ENCODE peak calls at places on chromosomes 16 and 17, in four cellular contexts. One of them, this sample, is unnamed.
A peak's percentile ranks its signal among the peaks of the same experiment; 100 is the strongest.

GRCh38 chr17:71110326-71110725 is 941.0 kb downstream of the KCNJ2 start:
- DNase-seq in fibroblast of mammary gland: peak; percentile 65
- DNase-seq in GM19239: no peak
- DNase-seq in activated naive CD8-positive, alpha-beta T cell treated with anti-CD3 and anti-CD28 coated beads, Interleukin-2, amount 50 U/mL, for 24 hours: no peak
- DNase-seq in this sample: no peak

GRCh38 chr17:55601874-55602364 is 90.7 kb upstream of the SMIM36 start:
- DNase-seq in fibroblast of mammary gland: peak; percentile 70
- DNase-seq in GM19239: no peak
- DNase-seq in activated naive CD8-positive, alpha-beta T cell treated with anti-CD3 and anti-CD28 coated beads, Interleukin-2, amount 50 U/mL, for 24 hours: no peak
- DNase-seq in this sample: peak; percentile 36

GRCh38 chr17:54844262-54844661 is 56.4 kb upstream of the TOM1L1 start:
- DNase-seq in fibroblast of mammary gland: no peak
- DNase-seq in GM19239: no peak
- DNase-seq in activated naive CD8-positive, alpha-beta T cell treated with anti-CD3 and anti-CD28 coated beads, Interleukin-2, amount 50 U/mL, for 24 hours: no peak
- DNase-seq in this sample: no peak

GRCh38 chr17:14759325-14759724 is 458.4 kb downstream of the HS3ST3B1 start:
- DNase-seq in fibroblast of mammary gland: no peak
- DNase-seq in GM19239: no peak
- DNase-seq in activated naive CD8-positive, alpha-beta T cell treated with anti-CD3 and anti-CD28 coated beads, Interleukin-2, amount 50 U/mL, for 24 hours: no peak
- DNase-seq in this sample: no peak

GRCh38 chr17:21678451-21679081 is 13.8 kb upstream of the KCNJ18 start:
- DNase-seq in fibroblast of mammary gland: no peak
- DNase-seq in GM19239: no peak
- DNase-seq in activated naive CD8-positive, alpha-beta T cell treated with anti-CD3 and anti-CD28 coated beads, Interleukin-2, amount 50 U/mL, for 24 hours: no peak
- DNase-seq in this sample: no peak

GRCh38 chr17:40605301-40605700 is 40.0 kb upstream of the CCR7 start:
- DNase-seq in fibroblast of mammary gland: no peak
- DNase-seq in GM19239: no peak
- DNase-seq in activated naive CD8-positive, alpha-beta T cell treated with anti-CD3 and anti-CD28 coated beads, Interleukin-2, amount 50 U/mL, for 24 hours: peak; percentile 57
- DNase-seq in this sample: no peak

GRCh38 chr17:19344311-19345066 is 18.0 kb downstream of the B9D1 start:
- DNase-seq in fibroblast of mammary gland: no peak
- DNase-seq in GM19239: no peak
- DNase-seq in activated naive CD8-positive, alpha-beta T cell treated with anti-CD3 and anti-CD28 coated beads, Interleukin-2, amount 50 U/mL, for 24 hours: no peak
- DNase-seq in this sample: no peak

GRCh38 chr16:31568577-31569359 is 41.1 kb downstream of the AHSP start:
- DNase-seq in fibroblast of mammary gland: peak; percentile 12
- DNase-seq in GM19239: no peak
- DNase-seq in activated naive CD8-positive, alpha-beta T cell treated with anti-CD3 and anti-CD28 coated beads, Interleukin-2, amount 50 U/mL, for 24 hours: peak; percentile 13
- DNase-seq in this sample: no peak

GRCh38 chr17:79645777-79646088 is 34.9 kb upstream of the RBFOX3 start:
- DNase-seq in fibroblast of mammary gland: no peak
- DNase-seq in GM19239: no peak
- DNase-seq in activated naive CD8-positive, alpha-beta T cell treated with anti-CD3 and anti-CD28 coated beads, Interleukin-2, amount 50 U/mL, for 24 hours: no peak
- DNase-seq in this sample: no peak

GRCh38 chr17:48025904-48026502 is 11.6 kb downstream of the COPZ2 start:
- DNase-seq in fibroblast of mammary gland: no peak
- DNase-seq in GM19239: no peak
- DNase-seq in activated naive CD8-positive, alpha-beta T cell treated with anti-CD3 and anti-CD28 coated beads, Interleukin-2, amount 50 U/mL, for 24 hours: no peak
- DNase-seq in this sample: no peak

GRCh38 chr17:81119223-81120148 is 45.8 kb upstream of the PVALEF start:
- DNase-seq in fibroblast of mammary gland: peak; percentile 96
- DNase-seq in GM19239: peak; percentile 83
- DNase-seq in activated naive CD8-positive, alpha-beta T cell treated with anti-CD3 and anti-CD28 coated beads, Interleukin-2, amount 50 U/mL, for 24 hours: peak; percentile 88
- DNase-seq in this sample: peak; percentile 91

GRCh38 chr17:39820541-39820940 is 43.6 kb downstream of the IKZF3 start:
- DNase-seq in fibroblast of mammary gland: no peak
- DNase-seq in GM19239: no peak
- DNase-seq in activated naive CD8-positive, alpha-beta T cell treated with anti-CD3 and anti-CD28 coated beads, Interleukin-2, amount 50 U/mL, for 24 hours: no peak
- DNase-seq in this sample: no peak

GRCh38 chr16:82360024-82360783 is 190.2 kb upstream of the MPHOSPH6 start:
- DNase-seq in fibroblast of mammary gland: no peak
- DNase-seq in GM19239: no peak
- DNase-seq in activated naive CD8-positive, alpha-beta T cell treated with anti-CD3 and anti-CD28 coated beads, Interleukin-2, amount 50 U/mL, for 24 hours: no peak
- DNase-seq in this sample: no peak

GRCh38 chr17:67994827-67995567 is 1.3 kb downstream of the C17orf58 start:
- DNase-seq in fibroblast of mammary gland: peak; percentile 96
- DNase-seq in GM19239: no peak
- DNase-seq in activated naive CD8-positive, alpha-beta T cell treated with anti-CD3 and anti-CD28 coated beads, Interleukin-2, amount 50 U/mL, for 24 hours: no peak
- DNase-seq in this sample: peak; percentile 35

GRCh38 chr16:88649924-88650748 is 717 bp downstream of the CYBA start:
- DNase-seq in fibroblast of mammary gland: no peak
- DNase-seq in GM19239: no peak
- DNase-seq in activated naive CD8-positive, alpha-beta T cell treated with anti-CD3 and anti-CD28 coated beads, Interleukin-2, amount 50 U/mL, for 24 hours: peak; percentile 45
- DNase-seq in this sample: peak; percentile 74

GRCh38 chr16:29821663-29822115 is 1.4 kb downstream of the MVP start:
- DNase-seq in fibroblast of mammary gland: peak; percentile 87
- DNase-seq in GM19239: no peak
- DNase-seq in activated naive CD8-positive, alpha-beta T cell treated with anti-CD3 and anti-CD28 coated beads, Interleukin-2, amount 50 U/mL, for 24 hours: no peak
- DNase-seq in this sample: no peak

GRCh38 chr17:27276653-27277156 is 17.2 kb upstream of the WSB1 start:
- DNase-seq in fibroblast of mammary gland: no peak
- DNase-seq in GM19239: no peak
- DNase-seq in activated naive CD8-positive, alpha-beta T cell treated with anti-CD3 and anti-CD28 coated beads, Interleukin-2, amount 50 U/mL, for 24 hours: no peak
- DNase-seq in this sample: no peak

GRCh38 chr17:41421116-41421515 is 3.3 kb downstream of the KRT37 start:
- DNase-seq in fibroblast of mammary gland: peak; percentile 37
- DNase-seq in GM19239: no peak
- DNase-seq in activated naive CD8-positive, alpha-beta T cell treated with anti-CD3 and anti-CD28 coated beads, Interleukin-2, amount 50 U/mL, for 24 hours: no peak
- DNase-seq in this sample: no peak

GRCh38 chr16:10521681-10522274 is 58.6 kb downstream of the EMP2 start:
- DNase-seq in fibroblast of mammary gland: peak; percentile 74
- DNase-seq in GM19239: peak; percentile 39
- DNase-seq in activated naive CD8-positive, alpha-beta T cell treated with anti-CD3 and anti-CD28 coated beads, Interleukin-2, amount 50 U/mL, for 24 hours: peak; percentile 28
- DNase-seq in this sample: peak; percentile 63

GRCh38 chr16:47638175-47638574 is 177.0 kb downstream of the PHKB start:
- DNase-seq in fibroblast of mammary gland: no peak
- DNase-seq in GM19239: no peak
- DNase-seq in activated naive CD8-positive, alpha-beta T cell treated with anti-CD3 and anti-CD28 coated beads, Interleukin-2, amount 50 U/mL, for 24 hours: no peak
- DNase-seq in this sample: no peak

GRCh38 chr17:2400474-2400866 is 390 bp downstream of the MNT start:
- DNase-seq in fibroblast of mammary gland: no peak
- DNase-seq in GM19239: no peak
- DNase-seq in activated naive CD8-positive, alpha-beta T cell treated with anti-CD3 and anti-CD28 coated beads, Interleukin-2, amount 50 U/mL, for 24 hours: peak; percentile 67
- DNase-seq in this sample: peak; percentile 63

GRCh38 chr17:77690271-77691161 is 268.0 kb upstream of the TNRC6C start:
- DNase-seq in fibroblast of mammary gland: no peak
- DNase-seq in GM19239: no peak
- DNase-seq in activated naive CD8-positive, alpha-beta T cell treated with anti-CD3 and anti-CD28 coated beads, Interleukin-2, amount 50 U/mL, for 24 hours: peak; percentile 18
- DNase-seq in this sample: no peak

GRCh38 chr17:62189377-62189776 is 124.3 kb upstream of the MED13 start:
- DNase-seq in fibroblast of mammary gland: no peak
- DNase-seq in GM19239: no peak
- DNase-seq in activated naive CD8-positive, alpha-beta T cell treated with anti-CD3 and anti-CD28 coated beads, Interleukin-2, amount 50 U/mL, for 24 hours: no peak
- DNase-seq in this sample: no peak

GRCh38 chr17:32102172-32102571 is 40.1 kb upstream of the RHOT1 start:
- DNase-seq in fibroblast of mammary gland: no peak
- DNase-seq in GM19239: no peak
- DNase-seq in activated naive CD8-positive, alpha-beta T cell treated with anti-CD3 and anti-CD28 coated beads, Interleukin-2, amount 50 U/mL, for 24 hours: no peak
- DNase-seq in this sample: peak; percentile 1

GRCh38 chr17:5055543-5055942 is 20.3 kb upstream of the SLC52A1 start:
- DNase-seq in fibroblast of mammary gland: no peak
- DNase-seq in GM19239: no peak
- DNase-seq in activated naive CD8-positive, alpha-beta T cell treated with anti-CD3 and anti-CD28 coated beads, Interleukin-2, amount 50 U/mL, for 24 hours: no peak
- DNase-seq in this sample: no peak

GRCh38 chr17:8392274-8392673 is 5.4 kb downstream of the RNF222 start:
- DNase-seq in fibroblast of mammary gland: no peak
- DNase-seq in GM19239: no peak
- DNase-seq in activated naive CD8-positive, alpha-beta T cell treated with anti-CD3 and anti-CD28 coated beads, Interleukin-2, amount 50 U/mL, for 24 hours: no peak
- DNase-seq in this sample: no peak

GRCh38 chr17:80782536-80783427 is 208.9 kb upstream of the CHMP6 start:
- DNase-seq in fibroblast of mammary gland: no peak
- DNase-seq in GM19239: no peak
- DNase-seq in activated naive CD8-positive, alpha-beta T cell treated with anti-CD3 and anti-CD28 coated beads, Interleukin-2, amount 50 U/mL, for 24 hours: peak; percentile 31
- DNase-seq in this sample: no peak

GRCh38 chr16:69937465-69937951 is 13.6 kb upstream of the CLEC18A start:
- DNase-seq in fibroblast of mammary gland: no peak
- DNase-seq in GM19239: no peak
- DNase-seq in activated naive CD8-positive, alpha-beta T cell treated with anti-CD3 and anti-CD28 coated beads, Interleukin-2, amount 50 U/mL, for 24 hours: no peak
- DNase-seq in this sample: no peak

GRCh38 chr17:64499805-64500486 is 3.1 kb upstream of the POLG2 start:
- DNase-seq in fibroblast of mammary gland: peak; percentile 39
- DNase-seq in GM19239: no peak
- DNase-seq in activated naive CD8-positive, alpha-beta T cell treated with anti-CD3 and anti-CD28 coated beads, Interleukin-2, amount 50 U/mL, for 24 hours: no peak
- DNase-seq in this sample: no peak

GRCh38 chr17:44170499-44171201 is at the start of gene ASB16:
- DNase-seq in fibroblast of mammary gland: peak; percentile 15
- DNase-seq in GM19239: no peak
- DNase-seq in activated naive CD8-positive, alpha-beta T cell treated with anti-CD3 and anti-CD28 coated beads, Interleukin-2, amount 50 U/mL, for 24 hours: no peak
- DNase-seq in this sample: no peak

GRCh38 chr17:57612202-57613071 is 132.7 kb downstream of the CCDC182 start:
- DNase-seq in fibroblast of mammary gland: no peak
- DNase-seq in GM19239: no peak
- DNase-seq in activated naive CD8-positive, alpha-beta T cell treated with anti-CD3 and anti-CD28 coated beads, Interleukin-2, amount 50 U/mL, for 24 hours: no peak
- DNase-seq in this sample: no peak

GRCh38 chr16:81005644-81006471 is 827 bp downstream of the CMC2 start:
- DNase-seq in fibroblast of mammary gland: peak; percentile 22
- DNase-seq in GM19239: no peak
- DNase-seq in activated naive CD8-positive, alpha-beta T cell treated with anti-CD3 and anti-CD28 coated beads, Interleukin-2, amount 50 U/mL, for 24 hours: no peak
- DNase-seq in this sample: no peak

GRCh38 chr17:41539071-41539492 is 11.0 kb upstream of the KRT19 start:
- DNase-seq in fibroblast of mammary gland: no peak
- DNase-seq in GM19239: no peak
- DNase-seq in activated naive CD8-positive, alpha-beta T cell treated with anti-CD3 and anti-CD28 coated beads, Interleukin-2, amount 50 U/mL, for 24 hours: no peak
- DNase-seq in this sample: no peak

GRCh38 chr17:50556803-50557202 is 3.7 kb upstream of the CACNA1G start:
- DNase-seq in fibroblast of mammary gland: no peak
- DNase-seq in GM19239: no peak
- DNase-seq in activated naive CD8-positive, alpha-beta T cell treated with anti-CD3 and anti-CD28 coated beads, Interleukin-2, amount 50 U/mL, for 24 hours: no peak
- DNase-seq in this sample: no peak

GRCh38 chr16:85253127-85253941 is 141.1 kb upstream of the CIBAR2 start:
- DNase-seq in fibroblast of mammary gland: peak; percentile 31
- DNase-seq in GM19239: peak; percentile 97
- DNase-seq in activated naive CD8-positive, alpha-beta T cell treated with anti-CD3 and anti-CD28 coated beads, Interleukin-2, amount 50 U/mL, for 24 hours: peak; percentile 76
- DNase-seq in this sample: peak; percentile 94

GRCh38 chr16:21263640-21264211 is 14.4 kb downstream of the CRYM start:
- DNase-seq in fibroblast of mammary gland: peak; percentile 76
- DNase-seq in GM19239: peak; percentile 59
- DNase-seq in activated naive CD8-positive, alpha-beta T cell treated with anti-CD3 and anti-CD28 coated beads, Interleukin-2, amount 50 U/mL, for 24 hours: no peak
- DNase-seq in this sample: peak; percentile 66

This sample was measured in GM20000.